ENCODE peak calls at places on chromosomes 1 and 21, in four cellular contexts. I, L, M and Q are unnamed samples.

GRCh38 chr1:214228976-214229375 is 52.0 kb upstream of the SMYD2 start:
- DNase-seq in M (no peak), I (no peak), L (no peak), Q (no peak)

GRCh38 chr1:97427371-97427770 is 493.5 kb downstream of the DPYD start:
- DNase-seq in M (no peak), I (no peak), L (no peak), Q (no peak)

GRCh38 chr1:88791192-88791591 is 100.2 kb downstream of the GTF2B start:
- DNase-seq in M (no peak), L (no peak), I (no peak), Q (no peak)

GRCh38 chr1:52558941-52559340 is 6.0 kb upstream of the TUT4 start:
- DNase-seq in I (no peak), M (no peak), L (no peak), Q (no peak)

GRCh38 chr1:109532365-109533136 is 7.1 kb upstream of the GPR61 start:
- DNase-seq in L (peak), M (peak), I (peak), Q (peak)

GRCh38 chr1:107941123-107941522 is 23.9 kb downstream of the VAV3 start:
- DNase-seq in M (no peak), I (peak), L (no peak), Q (no peak)

GRCh38 chr1:226993676-226994356 is 53.7 kb downstream of the COQ8A start:
- DNase-seq in M (no peak), L (no peak), I (no peak), Q (no peak)

GRCh38 chr1:154427173-154428139 is 22.3 kb downstream of the IL6R start:
- DNase-seq in L (no peak), M (peak), I (peak), Q (no peak)

GRCh38 chr1:26126321-26127084 is 14.9 kb downstream of the PDIK1L start:
- DNase-seq in M (peak), I (no peak), L (no peak), Q (no peak)

GRCh38 chr1:33497410-33497809 is 25.0 kb downstream of the ZSCAN20 start:
- DNase-seq in I (no peak), L (no peak), M (no peak), Q (no peak)

GRCh38 chr1:211126622-211127021 is 7.3 kb downstream of the KCNH1 start:
- DNase-seq in I (peak), L (no peak), M (no peak), Q (no peak)

GRCh38 chr21:38993561-38993960 is 187.8 kb downstream of the ETS2 start:
- DNase-seq in I (peak), L (peak), M (no peak), Q (peak)

GRCh38 chr1:3779265-3779911 is 6.8 kb downstream of the SMIM1 start:
- DNase-seq in L (no peak), I (no peak), M (no peak), Q (no peak)

GRCh38 chr1:212727386-212728181 is 27.9 kb upstream of the BATF3 start:
- DNase-seq in L (no peak), I (peak), M (peak), Q (no peak)

GRCh38 chr21:41974752-41975053 is 20.9 kb upstream of the C2CD2 start:
- DNase-seq in M (no peak), L (no peak), I (no peak), Q (no peak)

GRCh38 chr1:26324550-26324949 is 6.8 kb downstream of the CD52 start:
- DNase-seq in I (no peak), L (no peak), M (no peak), Q (no peak)

GRCh38 chr1:230087034-230087721 is 20.1 kb downstream of the GALNT2 start:
- DNase-seq in I (no peak), L (no peak), M (no peak), Q (no peak)

GRCh38 chr1:32895325-32896215 is 5.6 kb downstream of the TMEM54 start:
- DNase-seq in I (no peak), M (no peak), L (no peak), Q (no peak)

GRCh38 chr1:197961933-197962332 is 44.8 kb downstream of the LHX9 start:
- DNase-seq in I (no peak), M (no peak), L (no peak), Q (no peak)

GRCh38 chr1:201348211-201348566 is 29.3 kb downstream of the TNNT2 start:
- DNase-seq in L (no peak), I (peak), M (no peak), Q (no peak)

GRCh38 chr1:119799599-119800177 is 11.6 kb downstream of the REG4 start:
- DNase-seq in M (no peak), I (no peak), L (no peak), Q (no peak)

GRCh38 chr1:191974004-191974403 is 184.3 kb upstream of the RGS18 start:
- DNase-seq in I (no peak), M (no peak), L (no peak), Q (no peak)